ENCODE peak calls at places on chromosome 16, in five cellular contexts. A, R, M, Y and O are unnamed samples.

GRCh38 chr16:64172191-64172590 is 949.7 kb downstream of the CDH11 start:
- DNase-seq in A (no peak), M (no peak), R (no peak), Y (no peak), O (no peak)

GRCh38 chr16:71867934-71868333 is 16.0 kb downstream of the ZNF821 start:
- DNase-seq in Y (peak; percentile 40), R (no peak), A (no peak), M (no peak), O (no peak)

GRCh38 chr16:1537763-1538289 is 4.4 kb downstream of the TMEM204 start:
- DNase-seq in M (no peak), Y (no peak), R (no peak), A (no peak), O (no peak)

GRCh38 chr16:27211026-27211425 is 7.7 kb downstream of the KDM8 start:
- DNase-seq in A (no peak), M (no peak), R (no peak), Y (no peak), O (no peak)

GRCh38 chr16:13176711-13177110 is 275.3 kb downstream of the SHISA9 start:
- DNase-seq in R (no peak), M (no peak), Y (no peak), A (no peak), O (no peak)

GRCh38 chr16:88526906-88527185 is 43.4 kb upstream of the ZC3H18 start:
- DNase-seq in M (no peak), R (no peak), Y (no peak), A (no peak), O (no peak)

GRCh38 chr16:16029431-16030011 is 80.1 kb downstream of the ABCC1 start:
- DNase-seq in Y (no peak), R (no peak), A (peak; percentile 68), M (no peak), O (no peak)

GRCh38 chr16:64590516-64590915 is 531.3 kb downstream of the CDH11 start:
- DNase-seq in M (no peak), R (no peak), A (peak; percentile 9), Y (no peak), O (peak; percentile 62)

GRCh38 chr16:24736758-24737157 is 7.3 kb downstream of the TNRC6A start:
- DNase-seq in A (no peak), R (no peak), M (no peak), Y (no peak), O (no peak)

GRCh38 chr16:79747688-79748087 is 147.2 kb upstream of the MAF start:
- DNase-seq in M (no peak), R (no peak), Y (no peak), A (no peak), O (no peak)

GRCh38 chr16:10688726-10689125 is 6.0 kb downstream of the TEKT5 start:
- DNase-seq in M (no peak), Y (no peak), R (no peak), A (no peak), O (no peak)

GRCh38 chr16:53142823-53143568 is 88.2 kb downstream of the CHD9 start:
- DNase-seq in R (no peak), M (no peak), Y (no peak), A (peak; percentile 42), O (no peak)

GRCh38 chr16:9061358-9061813 is 30.1 kb upstream of the HAPSTR1 start:
- DNase-seq in R (no peak), Y (no peak), M (no peak), A (peak; percentile 82), O (peak; percentile 42)

GRCh38 chr16:27795992-27796614 is 246.2 kb downstream of the KATNIP start:
- DNase-seq in A (peak; percentile 31), M (no peak), R (no peak), Y (peak; percentile 91), O (no peak)

GRCh38 chr16:78577597-78577996 is 478.1 kb downstream of the WWOX start:
- DNase-seq in Y (no peak), M (no peak), A (no peak), R (no peak), O (no peak)

GRCh38 chr16:79767597-79768280 is 167.2 kb upstream of the MAF start:
- DNase-seq in M (no peak), Y (peak; percentile 24), R (no peak), A (no peak), O (peak; percentile 12)

GRCh38 chr16:76488065-76488417 is 210.8 kb downstream of the CNTNAP4 start:
- DNase-seq in M (no peak), A (no peak), R (no peak), Y (no peak), O (no peak)

GRCh38 chr16:82700541-82701240 is 73.9 kb downstream of the CDH13 start:
- DNase-seq in M (no peak), R (no peak), Y (no peak), A (peak; percentile 78), O (peak; percentile 61)

GRCh38 chr16:57192146-57192545 is 6.0 kb downstream of the RSPRY1 start:
- DNase-seq in M (no peak), A (peak; percentile 50), R (no peak), Y (no peak), O (peak; percentile 55)

GRCh38 chr16:55471448-55472097 is 7.4 kb upstream of the MMP2 start:
- DNase-seq in M (no peak), A (peak; percentile 92), Y (no peak), R (peak; percentile 64), O (peak; percentile 90)

GRCh38 chr16:17389392-17389791 is 81.4 kb downstream of the XYLT1 start:
- DNase-seq in R (no peak), A (peak; percentile 79), Y (no peak), M (no peak), O (peak; percentile 44)

GRCh38 chr16:50616883-50617629 is 64.1 kb downstream of the SNX20 start:
- DNase-seq in R (no peak), M (no peak), Y (peak; percentile 28), A (no peak), O (no peak)

GRCh38 chr16:80518436-80518835 is 22.4 kb upstream of the DYNLRB2 start:
- DNase-seq in A (peak; percentile 11), R (no peak), M (no peak), Y (peak; percentile 8), O (no peak)

GRCh38 chr16:88004391-88004790 is 53.2 kb downstream of the BANP start:
- DNase-seq in A (no peak), R (no peak), M (no peak), Y (no peak), O (no peak)

GRCh38 chr16:75074920-75075687 is 41.5 kb downstream of the LDHD start:
- DNase-seq in R (no peak), M (peak; percentile 73), A (no peak), Y (no peak), O (no peak)

GRCh38 chr16:72921620-72922019 is 126.3 kb downstream of the ZFHX3 start:
- DNase-seq in Y (no peak), R (no peak), A (peak; percentile 32), M (no peak), O (peak; percentile 50)

GRCh38 chr16:610513-611381 is 20.0 kb upstream of the WFIKKN1 start:
- DNase-seq in Y (peak; percentile 88), R (no peak), A (no peak), M (peak; percentile 67), O (no peak)

GRCh38 chr16:79658301-79659001 is 57.9 kb upstream of the MAF start:
- DNase-seq in A (peak; percentile 35), Y (no peak), R (peak; percentile 65), M (no peak), O (peak; percentile 92)

GRCh38 chr16:58582971-58583765 is 46.5 kb downstream of the CNOT1 start:
- DNase-seq in Y (peak; percentile 3), R (no peak), M (no peak), A (no peak), O (peak; percentile 10)

GRCh38 chr16:49550666-49551065 is 177.1 kb downstream of the C16orf78 start:
- DNase-seq in A (no peak), Y (no peak), M (no peak), R (no peak), O (no peak)

GRCh38 chr16:17461951-17462729 is 8.6 kb downstream of the XYLT1 start:
- DNase-seq in M (no peak), R (no peak), Y (peak; percentile 61), A (no peak), O (no peak)

GRCh38 chr16:69408451-69408850 is 16.0 kb upstream of the CYB5B start:
- DNase-seq in R (no peak), A (no peak), M (no peak), Y (no peak), O (no peak)

GRCh38 chr16:53933407-53933806 is 229.5 kb downstream of the FTO start:
- DNase-seq in A (no peak), R (no peak), M (no peak), Y (no peak), O (no peak)

GRCh38 chr16:48704710-48705109 is 94.7 kb upstream of the N4BP1 start:
- DNase-seq in Y (no peak), M (no peak), R (no peak), A (no peak), O (no peak)

GRCh38 chr16:386641-387156 is 4.9 kb upstream of the PGAP6 start:
- DNase-seq in Y (no peak), M (no peak), A (no peak), R (no peak), O (no peak)

GRCh38 chr16:9123401-9123800 is 32.0 kb downstream of the HAPSTR1 start:
- DNase-seq in Y (no peak), M (no peak), R (no peak), A (no peak), O (no peak)